ENCODE peak calls at places on chromosomes 16 and 17, in seven cellular contexts. T is GM23248, M is hepatocyte, V is neural progenitor cell, H is GM23338, D is MM.1S, J is HCT116. Y is an unnamed sample.

GRCh38 chr17:37840576-37840975 is 83.6 kb upstream of the TBC1D3K start:
- DNase-seq in T (no peak), M (no peak), V (no peak), H (no peak), D (no peak), J (no peak), Y (no peak)

GRCh38 chr17:80345321-80345720 is 69.6 kb upstream of the ENDOV start:
- DNase-seq in T (no peak), M (no peak), V (no peak), H (no peak), D (no peak), J (no peak), Y (no peak)

GRCh38 chr17:48663134-48663924 is 37.2 kb upstream of the HOXB9 start:
- DNase-seq in T (no peak), M (no peak), V (no peak), H (peak), D (no peak), J (no peak), Y (no peak)

GRCh38 chr16:14302031-14302398 is 230.9 kb downstream of the MRTFB start:
- DNase-seq in T (peak), M (peak), V (peak), H (peak), D (peak), J (no peak), Y (peak)

GRCh38 chr16:67723151-67723915 is 4.2 kb upstream of the GFOD2 start:
- DNase-seq in T (peak), M (no peak), V (no peak), H (no peak), D (no peak), J (no peak), Y (no peak)

GRCh38 chr17:50266384-50267073 is 7.7 kb upstream of the TMEM92 start:
- DNase-seq in T (peak), M (peak), V (no peak), H (no peak), D (no peak), J (no peak), Y (no peak)

GRCh38 chr17:75352079-75352569 is 53.4 kb downstream of the GRB2 start:
- DNase-seq in T (no peak), M (peak), V (peak), H (peak), D (no peak), J (no peak), Y (peak)

GRCh38 chr17:46853896-46854444 is 2.6 kb downstream of the WNT9B start:
- DNase-seq in T (peak), M (peak), V (no peak), H (peak), D (no peak), J (no peak), Y (no peak)

GRCh38 chr16:75238132-75238852 is 13.1 kb downstream of the BCAR1 start:
- DNase-seq in T (peak), M (peak), V (peak), H (no peak), D (no peak), J (no peak), Y (no peak)

GRCh38 chr16:25823891-25824290 is 132.1 kb downstream of the HS3ST4 start:
- DNase-seq in T (peak), M (peak), V (no peak), H (no peak), D (no peak), J (no peak), Y (no peak)

GRCh38 chr17:81999587-81999974 is 22.2 kb downstream of the ASPSCR1 start:
- DNase-seq in T (no peak), M (no peak), V (no peak), H (no peak), D (no peak), J (no peak), Y (no peak)

GRCh38 chr17:17752822-17753448 is 71.7 kb downstream of the RAI1 start:
- DNase-seq in T (peak), M (no peak), V (no peak), H (no peak), D (no peak), J (no peak), Y (peak)

GRCh38 chr16:87897563-87898505 is 28.5 kb upstream of the SLC7A5 start:
- DNase-seq in T (no peak), M (no peak), V (no peak), H (no peak), D (no peak), J (no peak), Y (peak)
- TF ChIP-seq EZH2phosphoT487 in T (no peak), M (no peak), V (no peak), H (no peak), D (no peak), J (no peak), Y (no peak)

GRCh38 chr17:55547027-55547670 is 35.9 kb upstream of the SMIM36 start:
- DNase-seq in T (peak), M (no peak), V (no peak), H (no peak), D (no peak), J (no peak), Y (no peak)
- H2AFZ ChIP-seq in T (peak), M (no peak), V (no peak), H (peak), D (no peak), J (no peak), Y (no peak)

DNA sequence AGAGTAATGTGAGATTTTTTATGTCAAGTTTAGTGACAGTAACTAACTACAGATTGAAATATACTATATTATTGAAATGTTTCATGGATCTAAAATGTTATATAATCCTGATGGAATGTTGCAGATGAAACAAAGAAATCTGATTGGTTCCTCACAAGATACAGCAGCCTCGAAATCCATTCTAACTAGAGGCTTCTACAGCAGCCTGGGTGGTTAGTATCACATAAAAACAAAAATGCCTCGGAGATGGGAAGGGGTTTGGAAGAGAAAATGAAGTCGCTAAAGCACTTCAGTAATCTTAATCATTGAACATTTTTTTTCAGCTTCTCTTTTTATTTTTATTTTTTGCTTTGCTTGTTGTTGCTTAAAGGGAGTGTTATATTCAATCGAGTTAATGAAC is 75.2 kb downstream of the TANC2 start:
- DNase-seq in T (no peak), M (no peak), V (no peak), H (peak), D (no peak), J (no peak), Y (no peak)
- TF ChIP-seq EZH2phosphoT487 in T (no peak), M (no peak), V (no peak), H (no peak), D (no peak), J (no peak), Y (no peak)

GRCh38 chr17:64390066-64390465 is 594 bp downstream of the PECAM1 start:
- DNase-seq in T (no peak), M (no peak), V (no peak), H (no peak), D (no peak), J (no peak), Y (no peak)
- H2AFZ ChIP-seq in T (peak), M (no peak), V (peak), H (peak), D (peak), J (no peak), Y (no peak)

DNA sequence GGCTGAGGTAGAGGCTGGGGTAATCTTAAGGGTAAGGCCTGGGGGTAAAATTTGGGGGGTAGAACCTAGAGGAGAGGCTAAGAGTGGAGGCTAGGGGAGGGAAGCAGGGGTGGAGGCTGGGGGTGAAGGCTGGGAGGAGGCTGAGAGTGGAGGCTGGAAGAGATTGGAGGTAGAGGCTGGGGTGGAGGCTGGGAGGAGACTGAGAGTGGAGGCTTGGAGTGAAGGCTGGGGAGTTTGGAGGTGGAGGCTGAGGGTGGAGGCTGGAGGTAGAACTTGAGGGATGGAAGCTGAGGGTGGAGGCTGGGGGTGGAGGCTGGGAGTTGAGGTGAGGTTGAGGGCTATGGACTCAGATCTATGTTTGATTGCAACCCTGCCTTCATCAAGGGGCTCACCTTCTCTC is 333.6 kb downstream of the C16orf95 start:
- DNase-seq in T (no peak), M (no peak), V (no peak), H (no peak), D (no peak), J (no peak), Y (no peak)
- TF ChIP-seq EZH2phosphoT487 in T (no peak), M (no peak), V (no peak), H (no peak), D (no peak), J (no peak), Y (no peak)

GRCh38 chr17:9361572-9361955 is 214.1 kb downstream of the STX8 start:
- DNase-seq in T (peak), M (no peak), V (no peak), H (no peak), D (no peak), J (no peak), Y (no peak)

GRCh38 chr17:9364837-9365430 is 210.7 kb downstream of the STX8 start:
- DNase-seq in T (no peak), M (no peak), V (no peak), H (no peak), D (no peak), J (no peak), Y (no peak)

GRCh38 chr17:9363440-9364350 is 211.9 kb downstream of the STX8 start:
- DNase-seq in T (peak), M (no peak), V (no peak), H (no peak), D (no peak), J (peak), Y (no peak)

GRCh38 chr17:9356488-9356911 is 219.1 kb downstream of the STX8 start:
- DNase-seq in T (no peak), M (no peak), V (peak), H (no peak), D (no peak), J (no peak), Y (peak)

DNA sequence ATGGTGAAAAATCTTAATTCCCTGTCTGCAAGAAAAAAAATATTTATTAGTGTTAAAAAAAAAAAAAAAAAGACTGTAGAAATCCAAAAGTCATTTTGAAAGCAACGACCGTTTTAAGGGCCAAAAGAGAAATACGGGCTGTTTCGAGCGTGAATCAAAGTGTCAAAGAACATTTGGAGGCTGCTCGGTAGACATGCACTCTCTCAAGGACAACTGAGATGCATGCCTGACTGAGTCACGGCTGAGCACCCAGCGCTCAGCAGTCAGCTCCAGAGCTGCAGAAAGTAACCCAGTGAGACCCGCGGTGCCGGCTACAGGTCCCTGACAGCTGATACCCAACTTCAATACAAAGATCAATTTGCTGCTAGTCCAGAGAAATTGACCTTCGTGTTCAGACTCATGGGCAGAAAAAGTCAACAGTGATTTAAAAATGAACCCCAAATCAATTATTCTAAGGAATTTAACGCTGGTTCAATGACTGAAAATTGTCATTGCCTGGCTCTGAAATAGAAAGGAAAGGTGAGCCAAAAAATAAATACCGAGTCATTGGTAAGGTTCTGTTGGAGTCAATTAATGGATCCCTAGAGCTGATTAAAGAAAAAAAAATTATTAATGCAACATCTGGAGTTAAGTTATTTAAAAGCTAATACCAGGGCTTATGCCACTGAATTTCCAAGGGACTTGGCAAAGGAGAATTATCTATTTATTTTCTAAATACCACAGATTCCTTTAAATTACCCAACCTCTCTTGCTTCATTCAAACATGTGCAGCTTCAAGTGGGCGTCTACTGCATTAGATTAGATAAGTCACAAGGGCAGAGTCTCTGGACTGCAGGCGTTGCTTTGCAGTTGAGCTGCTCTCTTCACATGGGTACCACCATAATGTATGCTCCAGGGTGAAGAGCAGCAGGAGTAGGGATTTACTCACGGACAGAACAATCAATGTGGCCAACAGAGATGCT is 214.7 kb downstream of the STX8 start:
- DNase-seq in T (peak), M (peak), V (no peak), H (no peak), D (no peak), J (no peak), Y (no peak)
- H2AFZ ChIP-seq in T (peak), M (no peak), V (no peak), H (no peak), D (no peak), J (no peak), Y (no peak)

GRCh38 chr17:2931426-2931825 is 132.0 kb downstream of the OR1D5 start:
- DNase-seq in T (no peak), M (peak), V (peak), H (peak), D (no peak), J (no peak), Y (peak)

GRCh38 chr17:2931901-2932300 is 131.5 kb downstream of the OR1D5 start:
- DNase-seq in T (no peak), M (no peak), V (no peak), H (no peak), D (no peak), J (no peak), Y (no peak)

GRCh38 chr17:2928294-2928890 is 132.2 kb downstream of the RAP1GAP2 start:
- DNase-seq in T (no peak), M (peak), V (no peak), H (no peak), D (no peak), J (no peak), Y (no peak)

GRCh38 chr17:2932946-2933345 is 130.5 kb downstream of the OR1D5 start:
- DNase-seq in T (peak), M (no peak), V (no peak), H (no peak), D (no peak), J (no peak), Y (no peak)

DNA sequence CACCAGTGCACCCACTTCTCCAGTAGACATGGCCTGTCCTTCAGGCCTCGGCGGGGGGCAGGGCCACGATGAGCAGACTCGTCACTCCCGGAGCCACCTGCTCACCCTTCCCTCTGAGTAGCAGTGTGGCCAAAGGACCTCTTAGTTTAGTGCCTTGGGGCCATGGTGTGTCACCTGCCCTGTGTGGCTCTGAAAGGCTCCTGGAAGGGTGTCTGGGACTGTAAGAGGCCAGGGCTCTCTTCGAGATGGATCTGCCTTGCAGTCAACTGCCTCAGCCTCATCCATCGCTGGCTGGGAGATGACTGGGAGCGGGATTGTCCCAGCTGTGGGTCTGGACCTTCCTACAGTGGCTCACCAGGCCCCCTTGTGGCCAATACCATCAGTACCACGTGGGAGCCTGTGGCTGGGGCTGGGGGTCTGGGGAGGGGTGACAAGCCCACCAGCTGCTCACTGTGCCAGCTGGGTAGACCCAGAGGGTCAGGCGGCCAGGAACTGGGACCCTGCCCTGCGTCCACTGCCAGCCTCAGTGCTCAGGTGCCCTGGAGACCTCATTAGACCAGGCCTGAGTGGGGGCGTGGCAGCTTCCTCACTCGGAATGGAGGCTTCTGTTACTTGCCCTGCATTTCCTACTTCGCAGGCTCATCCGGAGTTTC is 133.4 kb downstream of the OR1D5 start:
- DNase-seq in T (peak), M (peak), V (peak), H (peak), D (no peak), J (peak), Y (peak)
- TF ChIP-seq EZH2phosphoT487 in T (no peak), M (no peak), V (no peak), H (no peak), D (no peak), J (no peak), Y (no peak)

GRCh38 chr17:15463363-15463762 is 4.1 kb downstream of the CDRT4 start:
- DNase-seq in T (peak), M (peak), V (peak), H (peak), D (no peak), J (no peak), Y (no peak)
- H2AFZ ChIP-seq in T (peak), M (no peak), V (no peak), H (no peak), D (no peak), J (no peak), Y (no peak)

GRCh38 chr17:20142268-20142667 is 133.1 kb downstream of the SPECC1 start:
- DNase-seq in T (no peak), M (no peak), V (no peak), H (no peak), D (no peak), J (no peak), Y (no peak)

GRCh38 chr17:20143740-20144139 is 134.6 kb downstream of the SPECC1 start:
- DNase-seq in T (no peak), M (no peak), V (no peak), H (peak), D (no peak), J (no peak), Y (no peak)

GRCh38 chr17:20145567-20145966 is 136.4 kb downstream of the SPECC1 start:
- DNase-seq in T (no peak), M (no peak), V (no peak), H (no peak), D (no peak), J (no peak), Y (no peak)

GRCh38 chr17:20141201-20141999 is 132.2 kb downstream of the SPECC1 start:
- DNase-seq in T (no peak), M (no peak), V (peak), H (peak), D (no peak), J (no peak), Y (no peak)
- TF ChIP-seq EZH2phosphoT487 in T (no peak), M (no peak), V (no peak), H (no peak), D (no peak), J (no peak), Y (no peak)

Y was measured in OCI-LY7.